ENCODE peak calls at places on chromosome X, in six cellular contexts. E is endothelial cell; S is activated effector memory CD4-positive, alpha-beta T cell treated with Interleukin-2 at 50 U/mL for 16 hours; W is activated CD4-positive, alpha-beta T cell treated with anti-CD3 and anti-CD28 coated beads for 36 hours; I is AG20443; D is stimulated activated CD4-positive, alpha-beta T cell treated with anti-CD3 and anti-CD28 coated beads, TNF-alpha, amount 100 ng/mL, for 24 hours. R is an unnamed sample.

GRCh38 chrX:97790850-97791249 is 907.1 kb downstream of the RPA4 start:
- DNase-seq in E (no peak), S (no peak), W (no peak), I (no peak), D (no peak), R (no peak)

GRCh38 chrX:96906741-96907140 is 23.0 kb downstream of the RPA4 start:
- DNase-seq in E (no peak), S (no peak), W (no peak), I (no peak), D (no peak), R (no peak)

GRCh38 chrX:118685393-118685792 is 42.0 kb upstream of the IL13RA1 start:
- DNase-seq in E (no peak), S (no peak), W (no peak), I (no peak), D (no peak), R (no peak)

GRCh38 chrX:22577181-22577580 is 304.5 kb downstream of the CBLL2 start:
- DNase-seq in E (no peak), S (no peak), W (no peak), I (peak; percentile 31), D (no peak), R (no peak)

GRCh38 chrX:18961686-18962085 is 22.2 kb downstream of the PHKA2 start:
- DNase-seq in E (no peak), S (no peak), W (no peak), I (peak; percentile 15), D (no peak), R (no peak)

GRCh38 chrX:20317873-20318272 is 51.2 kb upstream of the RPS6KA3 start:
- DNase-seq in E (no peak), S (no peak), W (no peak), I (peak; percentile 9), D (no peak), R (no peak)

GRCh38 chrX:153521034-153521433 is 3.6 kb downstream of the ATP2B3 start:
- DNase-seq in E (no peak), S (no peak), W (no peak), I (no peak), D (no peak), R (peak; percentile 20)

GRCh38 chrX:9279271-9279596 is 185.6 kb upstream of the TBL1X start:
- DNase-seq in E (no peak), S (no peak), W (no peak), I (peak; percentile 14), D (no peak), R (no peak)

GRCh38 chrX:71081348-71082148 is 13.4 kb upstream of the SNX12 start:
- DNase-seq in E (no peak), S (no peak), W (no peak), I (no peak), D (no peak), R (no peak)

GRCh38 chrX:118588715-118589114 is 93.1 kb downstream of the DOCK11 start:
- DNase-seq in E (no peak), S (no peak), W (no peak), I (no peak), D (no peak), R (no peak)

R was measured in nucleus accumbens.